ENCODE peak calls at places on chromosomes 3 and 15, in ten cellular contexts. K is naive thymus-derived CD4-positive, alpha-beta T cell; C is Caco-2; L is brain microvascular endothelial cell; S is fibroblast of pulmonary artery; F is foreskin fibroblast; R is AG04450; Y is osteoblast; J is pancreas; Q is breast epithelium. Z is an unnamed sample.

GRCh38 chr15:36359286-36359685 is 220.1 kb upstream of the CDIN1 start:
- DNase-seq in K (no peak), C (no peak), L (no peak), S (no peak), F (no peak), R (no peak), Y (no peak), J (no peak), Q (no peak), Z (no peak)

GRCh38 chr3:127755305-127755681 is 67.0 kb downstream of the MGLL start:
- DNase-seq in K (no peak), C (no peak), L (no peak), S (no peak), F (no peak), R (no peak), Y (no peak), J (no peak), Q (no peak), Z (no peak)

GRCh38 chr3:171116365-171116764 is 89.8 kb upstream of the SLC2A2 start:
- DNase-seq in K (no peak), C (no peak), L (no peak), S (peak), F (peak), R (no peak), Y (no peak), J (no peak), Q (no peak), Z (no peak)

GRCh38 chr3:212432-212831 is 15.9 kb downstream of the CHL1 start:
- DNase-seq in K (no peak), C (no peak), L (no peak), S (no peak), F (no peak), R (no peak), Y (no peak), J (no peak), Q (no peak), Z (no peak)

GRCh38 chr3:142278451-142278850 is 53.1 kb upstream of the GK5 start:
- DNase-seq in K (no peak), C (no peak), L (peak), S (peak), F (peak), R (no peak), Y (no peak), J (no peak), Q (no peak), Z (no peak)

GRCh38 chr3:13301295-13301987 is 118.7 kb downstream of the NUP210 start:
- DNase-seq in K (no peak), C (no peak), L (peak), S (peak), F (peak), R (peak), Y (peak), J (no peak), Q (no peak), Z (peak)

GRCh38 chr15:88701561-88702095 is 62.8 kb downstream of the ISG20 start:
- DNase-seq in K (no peak), C (no peak), L (no peak), S (peak), F (no peak), R (no peak), Y (no peak), J (no peak), Q (no peak), Z (no peak)

GRCh38 chr3:110773413-110773954 is 298.1 kb upstream of the NECTIN3 start:
- DNase-seq in K (no peak), C (peak), L (peak), S (peak), F (peak), R (peak), Y (peak), J (no peak), Q (no peak), Z (peak)

GRCh38 chr3:181936774-181937173 is 225.0 kb downstream of the SOX2 start:
- DNase-seq in K (no peak), C (no peak), L (no peak), S (no peak), F (no peak), R (no peak), Y (no peak), J (no peak), Q (no peak), Z (no peak)

GRCh38 chr15:70584838-70585706 is 178.3 kb downstream of the UACA start:
- DNase-seq in K (peak), C (peak), L (no peak), S (no peak), F (peak), R (no peak), Y (no peak), J (no peak), Q (no peak), Z (no peak)

GRCh38 chr3:3085782-3086181 is 24.4 kb downstream of the IL5RA start:
- DNase-seq in K (no peak), C (no peak), L (no peak), S (no peak), F (no peak), R (no peak), Y (no peak), J (no peak), Q (no peak), Z (no peak)

GRCh38 chr15:79881254-79881653 is 15.6 kb downstream of the MTHFS start:
- DNase-seq in K (no peak), C (no peak), L (no peak), S (no peak), F (no peak), R (no peak), Y (no peak), J (no peak), Q (no peak), Z (no peak)

GRCh38 chr3:4695846-4696245 is 202.7 kb downstream of the ITPR1 start:
- DNase-seq in K (no peak), C (no peak), L (no peak), S (no peak), F (no peak), R (no peak), Y (no peak), J (no peak), Q (no peak), Z (no peak)

GRCh38 chr3:187191271-187191670 is 6.0 kb upstream of the RTP1 start:
- DNase-seq in K (no peak), C (no peak), L (no peak), S (no peak), F (no peak), R (no peak), Y (no peak), J (no peak), Q (no peak), Z (no peak)

DNA sequence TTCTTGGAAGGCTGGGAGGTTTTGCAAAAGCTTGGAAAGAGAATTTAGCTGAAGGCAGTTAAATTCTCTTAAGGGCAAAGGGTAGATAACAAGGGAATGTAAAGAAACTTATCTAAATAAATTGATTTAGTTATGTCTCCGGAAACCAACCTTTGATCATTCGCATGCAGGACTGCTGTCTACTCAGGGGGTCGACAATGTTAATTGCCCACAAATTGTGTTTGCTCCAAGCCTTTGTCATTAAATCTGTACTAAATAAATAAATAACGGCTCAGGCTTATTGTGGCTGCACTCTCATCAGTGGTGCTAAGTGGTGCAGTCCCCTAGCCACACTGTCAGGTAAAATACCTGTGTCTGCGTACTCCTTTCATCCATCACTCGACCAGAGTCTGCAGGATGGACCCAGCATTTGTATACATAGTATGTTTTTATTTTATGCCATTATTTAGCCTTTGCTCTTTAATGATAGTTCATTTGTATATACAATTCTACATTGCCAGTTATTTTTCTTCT is 497.4 kb upstream of the RASGRP1 start:
- DNase-seq in K (no peak), C (peak), L (no peak), S (no peak), F (no peak), R (no peak), Y (no peak), J (no peak), Q (no peak), Z (no peak)
- H3K4me3 ChIP-seq in K (no peak), C (no peak), L (no peak), S (no peak), F (no peak), R (no peak), Y (no peak), J (no peak), Q (no peak), Z (no peak)

GRCh38 chr15:42603978-42604377 is 28.6 kb downstream of the STARD9 start:
- DNase-seq in K (no peak), C (no peak), L (no peak), S (no peak), F (no peak), R (no peak), Y (no peak), J (no peak), Q (no peak), Z (no peak)

GRCh38 chr15:42602501-42602900 is 27.1 kb downstream of the STARD9 start:
- DNase-seq in K (no peak), C (no peak), L (no peak), S (no peak), F (no peak), R (no peak), Y (no peak), J (no peak), Q (no peak), Z (no peak)

GRCh38 chr15:42608110-42608531 is 32.7 kb downstream of the STARD9 start:
- DNase-seq in K (peak), C (no peak), L (peak), S (no peak), F (no peak), R (no peak), Y (peak), J (no peak), Q (no peak), Z (peak)

GRCh38 chr15:42608767-42609488 is 33.5 kb downstream of the STARD9 start:
- DNase-seq in K (no peak), C (no peak), L (no peak), S (no peak), F (no peak), R (no peak), Y (no peak), J (no peak), Q (no peak), Z (no peak)

GRCh38 chr15:42605281-42605744 is 29.9 kb downstream of the STARD9 start:
- DNase-seq in K (no peak), C (no peak), L (no peak), S (peak), F (peak), R (no peak), Y (no peak), J (no peak), Q (no peak), Z (no peak)
- H3K4me3 ChIP-seq in K (no peak), C (no peak), L (no peak), S (no peak), F (peak), R (no peak), Y (no peak), J (no peak), Q (no peak), Z (no peak)

GRCh38 chr15:77028451-77029165 is 33.7 kb downstream of the PSTPIP1 start:
- DNase-seq in K (peak), C (peak), L (no peak), S (no peak), F (no peak), R (no peak), Y (peak), J (no peak), Q (peak), Z (no peak)

GRCh38 chr15:77027111-77027696 is 32.3 kb downstream of the PSTPIP1 start:
- DNase-seq in K (peak), C (peak), L (no peak), S (no peak), F (no peak), R (no peak), Y (no peak), J (no peak), Q (peak), Z (no peak)

GRCh38 chr15:77029166-77030041 is 34.5 kb downstream of the PSTPIP1 start:
- DNase-seq in K (peak), C (peak), L (no peak), S (no peak), F (no peak), R (no peak), Y (no peak), J (peak), Q (peak), Z (no peak)

GRCh38 chr15:77026501-77027110 is 31.7 kb downstream of the PSTPIP1 start:
- DNase-seq in K (peak), C (peak), L (no peak), S (no peak), F (no peak), R (no peak), Y (peak), J (no peak), Q (no peak), Z (no peak)

DNA sequence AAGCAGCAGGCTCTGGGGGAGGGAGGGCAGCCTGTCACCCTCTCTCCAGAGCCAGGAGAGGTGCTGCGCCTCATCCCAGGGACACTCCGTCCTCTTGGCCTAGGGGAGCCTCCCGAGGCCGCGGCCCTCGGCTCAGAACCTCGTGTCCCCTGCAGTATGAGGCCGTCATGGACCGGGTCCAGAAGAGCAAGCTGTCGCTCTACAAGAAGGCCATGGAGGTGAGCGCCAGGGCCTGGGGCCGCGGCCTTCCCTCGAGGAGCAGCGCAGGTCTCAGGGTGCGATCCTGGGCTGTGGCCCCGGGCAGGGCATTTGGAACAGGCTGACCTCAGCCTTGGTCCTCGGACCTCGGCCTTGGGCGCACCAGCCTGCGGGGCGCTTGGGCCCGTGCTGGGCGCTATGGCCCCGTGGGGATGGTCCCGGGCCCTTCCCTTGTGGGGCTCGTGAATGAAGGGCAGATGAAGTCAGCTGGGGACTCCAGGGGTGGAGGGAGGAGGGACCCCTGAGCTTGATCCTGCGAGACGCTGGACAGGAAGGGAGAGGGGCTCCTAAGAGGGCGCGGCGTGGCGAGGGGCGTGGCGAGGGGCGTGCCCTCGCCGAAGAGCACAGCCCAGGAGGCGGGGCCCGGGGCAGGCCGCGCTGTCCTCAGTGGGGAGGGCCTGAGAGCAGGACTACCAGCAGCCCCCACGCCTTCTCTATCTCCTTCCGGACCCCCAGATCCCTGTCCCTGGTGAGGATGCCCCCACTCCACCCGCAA is 32.9 kb downstream of the PSTPIP1 start:
- DNase-seq in K (peak), C (no peak), L (no peak), S (no peak), F (peak), R (no peak), Y (peak), J (no peak), Q (peak), Z (no peak)
- H3K4me3 ChIP-seq in K (no peak), C (no peak), L (peak), S (peak), F (peak), R (peak), Y (no peak), J (peak), Q (no peak), Z (peak)

DNA sequence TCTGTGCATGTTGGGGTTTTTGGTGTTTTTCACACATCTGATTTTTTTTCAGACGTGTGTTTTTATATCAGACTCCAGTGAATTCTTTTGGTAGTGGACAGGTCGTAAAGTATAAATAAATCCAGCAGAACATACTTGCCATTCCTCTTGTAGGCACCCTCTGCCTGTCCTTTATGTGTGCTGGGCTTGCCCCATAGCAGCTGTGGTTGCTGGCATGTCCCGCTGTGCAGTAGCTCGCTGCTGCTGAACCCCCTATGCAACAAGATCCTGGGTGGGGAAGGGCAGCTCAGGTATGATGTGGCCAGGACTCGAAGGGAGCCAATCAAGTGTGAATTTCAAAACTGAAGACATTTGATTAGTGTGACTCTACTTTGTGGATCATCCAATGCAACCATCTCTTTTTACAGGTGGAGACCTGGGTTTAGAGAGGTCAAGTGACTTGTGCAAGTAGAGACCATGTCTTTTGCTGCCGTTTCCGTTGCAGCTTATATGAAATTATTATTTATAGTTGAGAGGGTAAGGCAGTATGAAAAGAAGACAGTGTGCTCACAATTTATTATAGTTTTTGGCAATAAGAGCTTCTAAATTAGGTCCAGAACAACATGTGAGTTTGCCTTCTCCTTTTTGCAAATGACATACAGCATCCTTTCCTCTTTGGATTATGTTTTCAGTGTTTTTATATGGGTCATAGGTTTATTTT is 350.8 kb upstream of the C2CD4B start:
- DNase-seq in K (no peak), C (no peak), L (no peak), S (no peak), F (no peak), R (no peak), Y (no peak), J (no peak), Q (no peak), Z (no peak)
- H3K4me3 ChIP-seq in K (no peak), C (no peak), L (no peak), S (no peak), F (no peak), R (no peak), Y (no peak), J (no peak), Q (no peak), Z (no peak)

DNA sequence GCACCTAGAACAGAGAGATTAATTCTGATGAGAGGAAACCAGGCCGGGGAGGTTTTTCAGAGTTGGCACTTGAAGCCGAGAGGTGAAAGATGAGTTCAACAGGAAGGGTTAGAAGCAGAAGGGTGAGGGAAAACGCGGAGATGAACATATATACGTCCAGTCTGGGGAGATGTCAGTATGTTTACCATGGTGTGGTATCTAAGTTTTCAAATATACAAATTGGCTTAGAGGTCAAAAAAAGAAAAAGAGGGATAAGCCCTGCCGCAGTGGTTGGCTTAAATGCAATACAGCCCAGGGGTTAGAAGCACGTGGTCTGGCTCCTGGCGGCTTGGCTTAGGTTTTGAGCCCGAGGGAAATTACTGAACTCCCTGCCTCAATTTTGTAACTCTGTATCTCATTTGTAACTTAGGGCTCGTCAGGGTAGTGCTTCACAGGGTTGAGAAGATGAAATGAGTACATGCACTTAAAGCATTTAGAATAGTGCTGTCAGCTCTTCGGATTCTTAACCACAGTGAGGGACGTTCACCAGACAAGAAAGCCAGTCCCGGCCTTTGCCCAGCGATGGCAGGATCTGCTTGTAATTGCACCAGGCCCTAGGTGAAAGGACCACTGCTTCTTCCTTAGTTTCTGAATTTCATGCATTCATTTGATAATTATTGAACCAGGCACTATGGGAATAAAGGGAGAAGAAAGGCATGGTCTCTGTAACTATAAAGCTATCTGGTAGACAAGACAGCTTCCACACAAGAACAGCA is 6.4 kb downstream of the HES1 start:
- DNase-seq in K (no peak), C (no peak), L (no peak), S (no peak), F (no peak), R (no peak), Y (peak), J (no peak), Q (no peak), Z (no peak)
- H3K4me3 ChIP-seq in K (peak), C (peak), L (no peak), S (peak), F (no peak), R (no peak), Y (peak), J (no peak), Q (peak), Z (peak)